ENCODE peak calls at places on chromosomes 7 and 10, in six cellular contexts. One of them, this sample, is unnamed.

GRCh38 chr10:51368943-51369342 is 294.7 kb downstream of the PRKG1 start:
- DNase-seq in nephron progenitor cell: no peak
- DNase-seq in bronchial epithelial cell: no peak
- DNase-seq in endothelial cell: peak
- DNase-seq in MCF 10A: peak
- DNase-seq in HFF-Myc: no peak
- DNase-seq in this sample: no peak

GRCh38 chr10:100742067-100742771 is 3.2 kb upstream of the PAX2 start:
- DNase-seq in endothelial cell: no peak
- DNase-seq in bronchial epithelial cell: no peak
- DNase-seq in HFF-Myc: no peak
- DNase-seq in nephron progenitor cell: peak
- DNase-seq in MCF 10A: no peak
- DNase-seq in this sample: no peak

GRCh38 chr7:17015575-17015974 is 133.8 kb upstream of the AGR3 start:
- DNase-seq in bronchial epithelial cell: no peak
- DNase-seq in MCF 10A: no peak
- DNase-seq in endothelial cell: no peak
- DNase-seq in nephron progenitor cell: no peak
- DNase-seq in HFF-Myc: no peak
- DNase-seq in this sample: no peak

GRCh38 chr10:35007858-35008301 is 82.3 kb downstream of the CUL2 start:
- DNase-seq in HFF-Myc: no peak
- DNase-seq in bronchial epithelial cell: no peak
- DNase-seq in endothelial cell: no peak
- DNase-seq in MCF 10A: no peak
- DNase-seq in nephron progenitor cell: no peak
- DNase-seq in this sample: no peak

GRCh38 chr7:205117-206010 is 13.0 kb downstream of the FAM20C start:
- DNase-seq in MCF 10A: no peak
- DNase-seq in nephron progenitor cell: no peak
- DNase-seq in HFF-Myc: no peak
- DNase-seq in endothelial cell: no peak
- DNase-seq in bronchial epithelial cell: no peak
- DNase-seq in this sample: no peak

GRCh38 chr10:103111031-103111917 is 81.8 kb downstream of the NT5C2 start:
- DNase-seq in HFF-Myc: peak
- DNase-seq in bronchial epithelial cell: no peak
- DNase-seq in MCF 10A: peak
- DNase-seq in endothelial cell: no peak
- DNase-seq in nephron progenitor cell: no peak
- DNase-seq in this sample: no peak

GRCh38 chr7:118202056-118202455 is 18.1 kb downstream of the LSM8 start:
- DNase-seq in MCF 10A: no peak
- DNase-seq in HFF-Myc: no peak
- DNase-seq in endothelial cell: no peak
- DNase-seq in nephron progenitor cell: no peak
- DNase-seq in bronchial epithelial cell: no peak
- DNase-seq in this sample: no peak

GRCh38 chr10:61814160-61814559 is 87.3 kb upstream of the ARID5B start:
- DNase-seq in endothelial cell: no peak
- DNase-seq in nephron progenitor cell: no peak
- DNase-seq in MCF 10A: no peak
- DNase-seq in bronchial epithelial cell: no peak
- DNase-seq in HFF-Myc: no peak
- DNase-seq in this sample: no peak

GRCh38 chr7:50826371-50827172 is 43.9 kb upstream of the GRB10 start:
- DNase-seq in MCF 10A: peak
- DNase-seq in HFF-Myc: peak
- DNase-seq in bronchial epithelial cell: peak
- DNase-seq in endothelial cell: no peak
- DNase-seq in nephron progenitor cell: no peak
- DNase-seq in this sample: peak

GRCh38 chr7:125467996-125468854 is 538.6 kb upstream of the POT1 start:
- DNase-seq in endothelial cell: no peak
- DNase-seq in bronchial epithelial cell: no peak
- DNase-seq in nephron progenitor cell: no peak
- DNase-seq in MCF 10A: no peak
- DNase-seq in HFF-Myc: no peak
- DNase-seq in this sample: no peak

GRCh38 chr7:19079066-19079465 is 38.4 kb downstream of the TWIST1 start:
- DNase-seq in bronchial epithelial cell: peak
- DNase-seq in MCF 10A: peak
- DNase-seq in HFF-Myc: no peak
- DNase-seq in endothelial cell: no peak
- DNase-seq in nephron progenitor cell: no peak
- DNase-seq in this sample: no peak

GRCh38 chr7:111138196-111138569 is 47.3 kb downstream of the LRRN3 start:
- DNase-seq in HFF-Myc: peak
- DNase-seq in bronchial epithelial cell: peak
- DNase-seq in endothelial cell: no peak
- DNase-seq in MCF 10A: peak
- DNase-seq in nephron progenitor cell: peak
- DNase-seq in this sample: peak

GRCh38 chr10:97336942-97337719 is 2.6 kb upstream of the FRAT2 start:
- DNase-seq in MCF 10A: peak
- DNase-seq in nephron progenitor cell: peak
- DNase-seq in HFF-Myc: no peak
- DNase-seq in endothelial cell: no peak
- DNase-seq in bronchial epithelial cell: peak
- DNase-seq in this sample: no peak

GRCh38 chr10:109089779-109090178 is 833.5 kb downstream of the XPNPEP1 start:
- DNase-seq in HFF-Myc: no peak
- DNase-seq in endothelial cell: no peak
- DNase-seq in bronchial epithelial cell: no peak
- DNase-seq in nephron progenitor cell: no peak
- DNase-seq in MCF 10A: no peak
- DNase-seq in this sample: no peak

GRCh38 chr7:4267326-4268039 is 414.6 kb upstream of the FOXK1 start:
- DNase-seq in HFF-Myc: no peak
- DNase-seq in nephron progenitor cell: no peak
- DNase-seq in MCF 10A: no peak
- DNase-seq in endothelial cell: no peak
- DNase-seq in bronchial epithelial cell: no peak
- DNase-seq in this sample: no peak

GRCh38 chr10:117312430-117312829 is 62.8 kb downstream of the PDZD8 start:
- DNase-seq in bronchial epithelial cell: peak
- DNase-seq in nephron progenitor cell: no peak
- DNase-seq in HFF-Myc: no peak
- DNase-seq in endothelial cell: no peak
- DNase-seq in MCF 10A: no peak
- DNase-seq in this sample: no peak

GRCh38 chr10:99296605-99297004 is 32.6 kb upstream of the CNNM1 start:
- DNase-seq in bronchial epithelial cell: no peak
- DNase-seq in HFF-Myc: no peak
- DNase-seq in endothelial cell: no peak
- DNase-seq in MCF 10A: no peak
- DNase-seq in nephron progenitor cell: no peak
- DNase-seq in this sample: no peak

GRCh38 chr7:29035044-29035740 is 77.1 kb upstream of the TRIL start:
- DNase-seq in bronchial epithelial cell: peak
- DNase-seq in nephron progenitor cell: no peak
- DNase-seq in MCF 10A: peak
- DNase-seq in HFF-Myc: no peak
- DNase-seq in endothelial cell: no peak
- DNase-seq in this sample: peak

GRCh38 chr10:103763374-103764202 is 91.8 kb downstream of the SH3PXD2A start:
- DNase-seq in MCF 10A: no peak
- DNase-seq in HFF-Myc: no peak
- DNase-seq in nephron progenitor cell: no peak
- DNase-seq in bronchial epithelial cell: no peak
- DNase-seq in endothelial cell: no peak
- DNase-seq in this sample: no peak

GRCh38 chr7:24820730-24821044 is 63.4 kb upstream of the GSDME start:
- DNase-seq in endothelial cell: no peak
- DNase-seq in bronchial epithelial cell: no peak
- DNase-seq in HFF-Myc: no peak
- DNase-seq in MCF 10A: no peak
- DNase-seq in nephron progenitor cell: no peak
- DNase-seq in this sample: no peak

GRCh38 chr7:24819916-24820689 is 62.8 kb upstream of the GSDME start:
- DNase-seq in nephron progenitor cell: peak
- DNase-seq in MCF 10A: peak
- DNase-seq in endothelial cell: peak
- DNase-seq in HFF-Myc: peak
- DNase-seq in bronchial epithelial cell: peak
- DNase-seq in this sample: no peak

GRCh38 chr7:24824896-24825295 is 67.6 kb upstream of the GSDME start:
- DNase-seq in nephron progenitor cell: no peak
- DNase-seq in endothelial cell: no peak
- DNase-seq in MCF 10A: no peak
- DNase-seq in HFF-Myc: no peak
- DNase-seq in bronchial epithelial cell: no peak
- DNase-seq in this sample: no peak

GRCh38 chr7:24824400-24824799 is 67.1 kb upstream of the GSDME start:
- DNase-seq in MCF 10A: no peak
- DNase-seq in nephron progenitor cell: no peak
- DNase-seq in HFF-Myc: no peak
- DNase-seq in endothelial cell: no peak
- DNase-seq in bronchial epithelial cell: no peak
- DNase-seq in this sample: no peak

GRCh38 chr7:24821045-24821853 is 64.0 kb upstream of the GSDME start:
- DNase-seq in endothelial cell: no peak
- DNase-seq in nephron progenitor cell: no peak
- DNase-seq in HFF-Myc: peak
- DNase-seq in MCF 10A: peak
- DNase-seq in bronchial epithelial cell: peak
- DNase-seq in this sample: peak
- TF ChIP-seq CTCF in endothelial cell: no peak
- TF ChIP-seq CTCF in nephron progenitor cell: no peak
- TF ChIP-seq CTCF in HFF-Myc: no peak
- TF ChIP-seq CTCF in MCF 10A: peak
- TF ChIP-seq CTCF in bronchial epithelial cell: peak
- TF ChIP-seq CTCF in this sample: peak

GRCh38 chr7:143046334-143046935 is 5.7 kb upstream of the OR6V1 start:
- DNase-seq in MCF 10A: no peak
- DNase-seq in HFF-Myc: no peak
- DNase-seq in bronchial epithelial cell: no peak
- DNase-seq in nephron progenitor cell: no peak
- DNase-seq in endothelial cell: no peak
- DNase-seq in this sample: no peak

GRCh38 chr7:143047327-143047726 is 4.8 kb upstream of the OR6V1 start:
- DNase-seq in MCF 10A: no peak
- DNase-seq in bronchial epithelial cell: no peak
- DNase-seq in endothelial cell: no peak
- DNase-seq in nephron progenitor cell: no peak
- DNase-seq in HFF-Myc: no peak
- DNase-seq in this sample: no peak

GRCh38 chr7:143048827-143049226 is 3.3 kb upstream of the OR6V1 start:
- DNase-seq in bronchial epithelial cell: peak
- DNase-seq in endothelial cell: no peak
- DNase-seq in HFF-Myc: no peak
- DNase-seq in nephron progenitor cell: no peak
- DNase-seq in MCF 10A: peak
- DNase-seq in this sample: no peak

GRCh38 chr7:143052041-143052440 is at the start of gene OR6V1:
- DNase-seq in MCF 10A: no peak
- DNase-seq in bronchial epithelial cell: no peak
- DNase-seq in nephron progenitor cell: no peak
- DNase-seq in endothelial cell: no peak
- DNase-seq in HFF-Myc: no peak
- DNase-seq in this sample: no peak

DNA sequence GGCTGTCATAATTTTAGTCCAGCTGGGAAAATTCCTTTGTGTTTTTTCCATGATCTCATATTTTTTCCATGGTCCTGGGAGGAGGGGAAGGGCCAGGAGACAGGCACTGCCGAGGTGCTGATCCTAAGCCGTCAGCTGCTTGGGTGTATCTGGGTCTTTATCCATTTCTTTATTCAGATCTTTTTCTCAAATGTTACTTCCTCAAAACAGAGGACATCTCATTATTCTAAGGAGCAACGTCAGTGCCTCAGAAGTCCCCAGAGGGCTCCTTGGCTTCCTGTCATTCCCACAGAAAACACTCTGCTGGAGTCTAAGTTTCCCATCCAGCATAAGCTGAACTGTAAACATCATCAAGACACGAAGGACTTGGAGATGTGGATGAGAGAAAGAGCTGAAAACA is 2.8 kb upstream of the OR6V1 start:
- DNase-seq in bronchial epithelial cell: no peak
- DNase-seq in nephron progenitor cell: no peak
- DNase-seq in HFF-Myc: no peak
- DNase-seq in endothelial cell: no peak
- DNase-seq in MCF 10A: no peak
- DNase-seq in this sample: no peak
- TF ChIP-seq CTCF in bronchial epithelial cell: no peak
- TF ChIP-seq CTCF in nephron progenitor cell: no peak
- TF ChIP-seq CTCF in HFF-Myc: no peak
- TF ChIP-seq CTCF in endothelial cell: no peak
- TF ChIP-seq CTCF in MCF 10A: no peak
- TF ChIP-seq CTCF in this sample: no peak

GRCh38 chr7:34219153-34219552 is 313.8 kb downstream of the BMPER start:
- DNase-seq in HFF-Myc: no peak
- DNase-seq in MCF 10A: no peak
- DNase-seq in bronchial epithelial cell: no peak
- DNase-seq in nephron progenitor cell: no peak
- DNase-seq in endothelial cell: no peak
- DNase-seq in this sample: no peak
- TF ChIP-seq CTCF in HFF-Myc: no peak
- TF ChIP-seq CTCF in MCF 10A: no peak
- TF ChIP-seq CTCF in bronchial epithelial cell: no peak
- TF ChIP-seq CTCF in nephron progenitor cell: no peak
- TF ChIP-seq CTCF in endothelial cell: no peak
- TF ChIP-seq CTCF in this sample: no peak

GRCh38 chr7:70035509-70035908 is 437.2 kb downstream of the AUTS2 start:
- DNase-seq in bronchial epithelial cell: no peak
- DNase-seq in endothelial cell: no peak
- DNase-seq in HFF-Myc: no peak
- DNase-seq in nephron progenitor cell: no peak
- DNase-seq in MCF 10A: no peak
- DNase-seq in this sample: no peak

GRCh38 chr7:70037171-70037933 is 439.1 kb downstream of the AUTS2 start:
- DNase-seq in HFF-Myc: peak
- DNase-seq in MCF 10A: no peak
- DNase-seq in nephron progenitor cell: no peak
- DNase-seq in endothelial cell: no peak
- DNase-seq in bronchial epithelial cell: no peak
- DNase-seq in this sample: no peak

GRCh38 chr7:70036695-70037094 is 438.4 kb downstream of the AUTS2 start:
- DNase-seq in MCF 10A: no peak
- DNase-seq in nephron progenitor cell: no peak
- DNase-seq in HFF-Myc: no peak
- DNase-seq in bronchial epithelial cell: no peak
- DNase-seq in endothelial cell: no peak
- DNase-seq in this sample: no peak

GRCh38 chr7:70032673-70033072 is 434.4 kb downstream of the AUTS2 start:
- DNase-seq in bronchial epithelial cell: no peak
- DNase-seq in endothelial cell: no peak
- DNase-seq in HFF-Myc: no peak
- DNase-seq in nephron progenitor cell: peak
- DNase-seq in MCF 10A: no peak
- DNase-seq in this sample: no peak

DNA sequence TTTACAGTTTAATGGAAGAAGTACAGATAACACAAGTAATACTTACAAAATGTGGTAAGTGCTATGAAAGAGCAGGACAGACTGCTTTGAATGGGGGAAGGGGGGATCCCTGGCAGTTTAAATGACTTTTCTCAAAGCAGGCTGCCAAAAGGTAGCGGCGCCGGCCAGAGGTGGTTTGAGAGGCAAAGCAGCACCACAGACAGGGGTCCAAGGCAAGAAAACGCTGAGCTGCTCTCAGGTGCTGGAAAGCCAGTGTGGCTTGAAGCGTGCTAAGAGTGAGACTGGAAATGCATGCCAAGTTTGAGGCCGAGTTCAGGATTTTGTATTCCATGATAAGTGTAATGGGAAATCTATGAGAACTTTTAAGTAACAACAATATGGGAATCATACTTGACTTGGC is 437.7 kb downstream of the AUTS2 start:
- DNase-seq in bronchial epithelial cell: no peak
- DNase-seq in nephron progenitor cell: no peak
- DNase-seq in HFF-Myc: no peak
- DNase-seq in MCF 10A: no peak
- DNase-seq in endothelial cell: no peak
- DNase-seq in this sample: no peak
- TF ChIP-seq CTCF in bronchial epithelial cell: no peak
- TF ChIP-seq CTCF in nephron progenitor cell: no peak
- TF ChIP-seq CTCF in HFF-Myc: no peak
- TF ChIP-seq CTCF in MCF 10A: no peak
- TF ChIP-seq CTCF in endothelial cell: no peak
- TF ChIP-seq CTCF in this sample: no peak

This sample was measured in retinal pigment epithelial cell.